ENCODE peak calls at places on chromosomes 13 and 19, in ten cellular contexts. M is tibial artery; K is adrenal gland; R is GM23338; T is esophagus squamous epithelium; V is heart left ventricle; F is uterus; A is endodermal cell; I is thoracic aorta; X is naive thymus-derived CD4-positive, alpha-beta T cell. D is an unnamed sample.

GRCh38 chr19:18742838-18743237 is 48.3 kb downstream of the COMP start:
- DNase-seq in M (no peak), K (no peak), R (no peak), T (no peak), V (no peak), F (no peak), A (peak; percentile 39), I (no peak), X (no peak), D (no peak)

GRCh38 chr13:76879211-76879875 is 6.9 kb downstream of the KCTD12 start:
- DNase-seq in M (peak; percentile 84), K (peak; percentile 63), R (no peak), T (peak; percentile 22), V (peak; percentile 71), F (peak; percentile 64), A (no peak), I (peak; percentile 47), X (peak; percentile 60), D (no peak)

GRCh38 chr19:56309511-56310185 is 5.0 kb downstream of the ZSCAN5A start:
- DNase-seq in M (no peak), K (peak; percentile 39), R (peak; percentile 90), T (no peak), V (peak; percentile 23), F (no peak), A (peak; percentile 94), I (no peak), X (peak; percentile 17), D (peak; percentile 78)

GRCh38 chr13:97367427-97367826 is 66.5 kb upstream of the RAP2A start:
- DNase-seq in M (no peak), K (peak; percentile 50), R (peak; percentile 26), T (no peak), V (no peak), F (peak; percentile 47), A (peak; percentile 63), I (no peak), X (no peak), D (peak; percentile 75)

GRCh38 chr13:97938701-97939475 is 14.6 kb upstream of the IPO5 start:
- DNase-seq in M (no peak), K (no peak), R (no peak), T (no peak), V (no peak), F (no peak), A (no peak), I (no peak), X (no peak), D (no peak)

GRCh38 chr13:98032168-98032567 is 78.7 kb downstream of the IPO5 start:
- DNase-seq in M (no peak), K (no peak), R (no peak), T (no peak), V (no peak), F (no peak), A (no peak), I (no peak), X (no peak), D (no peak)

GRCh38 chr19:17687857-17688784 is at the start of gene UNC13A:
- DNase-seq in M (no peak), K (peak; percentile 57), R (peak; percentile 88), T (no peak), V (peak; percentile 53), F (no peak), A (peak; percentile 97), I (no peak), X (peak; percentile 38), D (peak; percentile 83)

GRCh38 chr13:47310376-47310775 is 413.5 kb upstream of the HTR2A start:
- DNase-seq in M (no peak), K (no peak), R (no peak), T (no peak), V (no peak), F (no peak), A (peak; percentile 64), I (no peak), X (no peak), D (peak; percentile 45)

GRCh38 chr13:77061362-77061761 is 34.4 kb upstream of the FBXL3 start:
- DNase-seq in M (no peak), K (no peak), R (no peak), T (no peak), V (no peak), F (no peak), A (no peak), I (no peak), X (no peak), D (no peak)

GRCh38 chr19:29538651-29539050 is 12.9 kb downstream of the VSTM2B start:
- DNase-seq in M (no peak), K (no peak), R (no peak), T (no peak), V (no peak), F (peak; percentile 1), A (no peak), I (no peak), X (no peak), D (no peak)

GRCh38 chr19:57566396-57567256 is 7.0 kb upstream of the ZNF550 start:
- DNase-seq in M (no peak), K (no peak), R (peak; percentile 60), T (no peak), V (no peak), F (no peak), A (peak; percentile 44), I (no peak), X (no peak), D (peak; percentile 55)

GRCh38 chr13:113555141-113555540 is 29.4 kb upstream of the TFDP1 start:
- DNase-seq in M (no peak), K (no peak), R (no peak), T (no peak), V (no peak), F (no peak), A (peak; percentile 24), I (no peak), X (no peak), D (no peak)

DNA sequence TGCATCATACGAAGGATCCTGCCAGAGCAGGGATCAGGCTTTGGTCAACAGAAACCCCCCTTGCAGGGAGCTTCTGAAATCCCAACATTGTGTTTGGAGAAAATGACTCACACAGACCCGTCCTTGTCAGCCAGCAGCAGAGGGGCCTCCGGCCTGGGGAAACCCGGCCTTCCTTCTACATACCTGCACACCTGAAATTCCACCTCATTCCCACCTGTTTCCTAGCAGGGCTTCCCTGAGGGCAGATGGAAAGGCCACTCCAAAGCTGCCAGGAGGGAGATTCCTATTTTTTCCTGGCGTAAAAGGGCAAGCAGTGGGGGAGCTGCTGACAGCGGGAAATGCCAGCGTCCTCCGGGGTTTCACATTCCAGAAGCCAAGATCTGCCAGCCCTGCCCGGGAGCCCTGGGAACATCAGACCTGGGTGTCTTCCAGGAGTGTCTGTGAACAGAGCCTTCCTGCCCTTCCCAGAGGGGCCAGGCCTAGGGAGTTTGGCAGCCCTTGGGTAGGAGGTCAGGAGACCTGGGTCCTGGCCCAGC is 3.0 kb upstream of the IGFL1 start:
- DNase-seq in M (no peak), K (no peak), R (no peak), T (no peak), V (no peak), F (no peak), A (peak; percentile 51), I (no peak), X (no peak), D (no peak)
- H3K4me1 ChIP-seq in M (peaks cover 8% of the 10 kb centered on the region), K (peaks cover 16% of the 10 kb centered on the region), R (no peaks in the 10 kb centered on the region), T (peaks cover 24% of the 10 kb centered on the region), V (no peaks in the 10 kb centered on the region), F (no peaks in the 10 kb centered on the region), A (no peaks in the 10 kb centered on the region), I (peaks cover 15% of the 10 kb centered on the region), X (no peaks in the 10 kb centered on the region), D (no peaks in the 10 kb centered on the region)

GRCh38 chr19:11797491-11797890 is 832 bp upstream of the ZNF491 start:
- DNase-seq in M (peak; percentile 80), K (peak; percentile 91), R (peak; percentile 94), T (no peak), V (peak; percentile 87), F (peak; percentile 81), A (peak; percentile 90), I (peak; percentile 40), X (peak; percentile 81), D (peak; percentile 78)
- H3K4me3 ChIP-seq in M (peak overlapping the region; percentile 65), K (no peak overlapping the region), R (peak overlapping the region; percentile 86), T (no peak overlapping the region), V (no peak overlapping the region), F (peak overlapping the region; percentile 41), A (peak overlapping the region; percentile 95), I (peak overlapping the region; percentile 84), X (peak overlapping the region; percentile 71), D (no peak overlapping the region)

GRCh38 chr19:46206176-46206575 is 23.4 kb upstream of the IGFL1 start:
- DNase-seq in M (no peak), K (peak; percentile 36), R (no peak), T (no peak), V (peak; percentile 32), F (no peak), A (no peak), I (no peak), X (no peak), D (no peak)

GRCh38 chr19:46211201-46211881 is 18.2 kb upstream of the IGFL1 start:
- DNase-seq in M (no peak), K (no peak), R (peak; percentile 89), T (no peak), V (no peak), F (no peak), A (peak; percentile 89), I (no peak), X (no peak), D (peak; percentile 98)

GRCh38 chr19:46205183-46205984 is 24.2 kb upstream of the IGFL1 start:
- DNase-seq in M (no peak), K (no peak), R (no peak), T (no peak), V (no peak), F (no peak), A (no peak), I (no peak), X (no peak), D (no peak)

GRCh38 chr19:46210634-46211033 is 18.9 kb upstream of the IGFL1 start:
- DNase-seq in M (no peak), K (no peak), R (no peak), T (no peak), V (no peak), F (no peak), A (no peak), I (no peak), X (no peak), D (no peak)

DNA sequence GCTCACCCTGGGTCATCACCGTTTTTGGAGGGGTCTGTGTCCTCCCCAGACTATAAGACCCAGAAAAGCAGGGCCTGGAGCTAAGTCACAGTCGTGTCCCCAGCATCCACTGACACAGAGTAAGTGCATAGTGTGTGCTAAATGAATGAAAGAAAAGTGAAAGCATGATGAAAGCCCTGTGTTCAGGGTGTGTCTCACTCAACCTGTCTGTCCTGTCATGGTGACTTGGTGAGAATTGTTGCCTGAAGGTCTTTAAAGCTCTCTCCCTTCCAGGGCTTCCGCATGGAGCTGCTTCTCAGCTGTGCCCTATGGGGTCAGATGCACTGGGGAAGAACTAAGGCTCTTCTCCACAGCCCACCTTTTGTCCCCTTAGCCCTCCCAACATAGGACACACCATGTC is 20.5 kb upstream of the IGFL1 start:
- DNase-seq in M (no peak), K (no peak), R (no peak), T (no peak), V (no peak), F (no peak), A (no peak), I (no peak), X (no peak), D (no peak)
- H3K4me1 ChIP-seq in M (peaks cover 11% of the 10 kb centered on the region), K (no peaks in the 10 kb centered on the region), R (no peaks in the 10 kb centered on the region), T (peaks cover 15% of the 10 kb centered on the region), V (no peaks in the 10 kb centered on the region), F (no peaks in the 10 kb centered on the region), A (peaks cover 7% of the 10 kb centered on the region), I (peaks cover 19% of the 10 kb centered on the region), X (peaks cover 5% of the 10 kb centered on the region), D (peaks cover 7% of the 10 kb centered on the region)

GRCh38 chr19:28468701-28469459 is 744.1 kb downstream of the UQCRFS1 start:
- DNase-seq in M (no peak), K (no peak), R (peak; percentile 17), T (no peak), V (no peak), F (no peak), A (peak; percentile 82), I (no peak), X (no peak), D (peak; percentile 39)
- H3K4me3 ChIP-seq in M (no peak overlapping the region), K (no peak overlapping the region), R (no peak overlapping the region), T (no peak overlapping the region), V (no peak overlapping the region), F (no peak overlapping the region), A (no peak overlapping the region), I (no peak overlapping the region), X (no peak overlapping the region), D (no peak overlapping the region)

D was measured in mesendoderm.